ENCODE peak calls at places on chromosomes 6 and 20, in seven cellular contexts. K, I, Q, C, X, W and S are unnamed samples.
A peak's percentile ranks its signal among the peaks of the same experiment; 100 is the strongest.

GRCh38 chr6:20182926-20183521 is 29.2 kb downstream of the MBOAT1 start:
- DNase-seq in Q (no peak), X (no peak), W (no peak), I (no peak), C (no peak), K (no peak), S (no peak)

GRCh38 chr6:88050140-88050818 is 2.6 kb downstream of the SPACA1 start:
- DNase-seq in I (no peak), W (no peak), X (no peak), K (no peak), Q (no peak), C (no peak), S (no peak)

GRCh38 chr20:37090357-37090871 is 5.4 kb downstream of the RBL1 start:
- DNase-seq in X (no peak), W (no peak), I (no peak), Q (no peak), C (no peak), K (no peak), S (no peak)

GRCh38 chr20:41387433-41387832 is 20.8 kb upstream of the EMILIN3 start:
- DNase-seq in C (no peak), Q (no peak), X (peak; percentile 58), I (no peak), W (no peak), K (peak; percentile 31), S (peak; percentile 33)

GRCh38 chr6:26501482-26501986 is 1.4 kb downstream of the BTN1A1 start:
- DNase-seq in Q (peak; percentile 72), I (no peak), C (no peak), K (no peak), X (peak; percentile 69), W (no peak), S (no peak)

GRCh38 chr20:32980131-32980941 is 23.9 kb downstream of the SUN5 start:
- DNase-seq in K (peak; percentile 48), C (no peak), W (no peak), Q (no peak), X (no peak), I (no peak), S (no peak)

GRCh38 chr20:50478162-50479036 is 31.8 kb upstream of the PTPN1 start:
- DNase-seq in W (no peak), X (peak; percentile 44), I (peak; percentile 47), Q (peak; percentile 79), C (peak; percentile 78), K (peak; percentile 83), S (peak; percentile 70)

GRCh38 chr20:51303731-51304670 is 238.5 kb downstream of the NFATC2 start:
- DNase-seq in C (no peak), K (no peak), I (no peak), W (no peak), Q (no peak), X (no peak), S (no peak)

GRCh38 chr6:114063956-114064355 is 93.0 kb upstream of the HDAC2 start:
- DNase-seq in I (no peak), C (no peak), K (no peak), W (no peak), Q (no peak), X (no peak), S (no peak)

GRCh38 chr20:33165416-33166055 is 2.4 kb upstream of the BPIFA2 start:
- DNase-seq in C (no peak), X (no peak), K (no peak), Q (peak; percentile 33), W (no peak), I (no peak), S (no peak)

GRCh38 chr6:26329763-26330511 is 35.1 kb upstream of the BTN3A2 start:
- DNase-seq in W (no peak), X (no peak), I (no peak), Q (peak; percentile 90), C (peak; percentile 59), K (peak; percentile 68), S (peak; percentile 33)

DNA sequence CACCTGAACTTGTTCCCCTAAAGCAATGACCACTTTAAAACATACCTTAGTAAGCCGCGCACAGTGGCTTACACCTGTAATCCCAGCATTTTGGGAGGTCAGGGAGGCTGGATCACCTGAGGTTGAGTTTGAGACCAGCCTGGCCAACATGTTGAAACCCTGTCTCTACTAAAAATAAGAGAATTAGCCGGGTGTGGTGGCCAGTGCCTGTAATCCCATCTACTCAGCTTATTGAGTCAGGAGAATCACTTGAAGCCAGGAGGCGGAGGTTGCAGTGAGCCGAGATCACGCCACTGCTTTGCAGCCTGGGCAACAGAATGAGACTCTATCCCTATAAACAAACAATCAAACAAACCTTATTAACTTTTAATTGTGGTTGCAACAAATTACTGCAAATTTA is 1.6 kb upstream of the RAET1E start:
- DNase-seq in W (no peak), Q (no peak), I (no peak), K (no peak), X (no peak), C (no peak), S (no peak)
- H3K4me1 ChIP-seq in W (no peaks in the 10 kb centered on the region), Q (no peaks in the 10 kb centered on the region), I (peaks cover 38% of the 10 kb centered on the region), K (peaks cover 39% of the 10 kb centered on the region), X (peaks cover 5% of the 10 kb centered on the region), C (no peaks in the 10 kb centered on the region), S (peaks cover 5% of the 10 kb centered on the region)

GRCh38 chr20:54137115-54137514 is 36.7 kb downstream of the CYP24A1 start:
- DNase-seq in Q (no peak), I (no peak), W (no peak), C (no peak), K (no peak), X (no peak), S (no peak)

GRCh38 chr20:54133434-54134427 is 40.1 kb downstream of the CYP24A1 start:
- DNase-seq in X (no peak), W (no peak), Q (no peak), C (no peak), I (peak; percentile 63), K (peak; percentile 100), S (no peak)

GRCh38 chr20:54131675-54132611 is 41.8 kb downstream of the CYP24A1 start:
- DNase-seq in C (no peak), K (no peak), X (no peak), Q (no peak), W (no peak), I (no peak), S (no peak)

GRCh38 chr20:54132612-54133433 is 41.0 kb downstream of the CYP24A1 start:
- DNase-seq in Q (no peak), K (peak; percentile 100), W (no peak), I (peak; percentile 92), X (no peak), C (no peak), S (peak; percentile 43)

GRCh38 chr20:54134445-54135220 is 39.2 kb downstream of the CYP24A1 start:
- DNase-seq in W (no peak), Q (no peak), X (no peak), K (peak; percentile 85), C (no peak), I (peak; percentile 76), S (no peak)
- TF ChIP-seq YY1 in W (no peak), Q (no peak), X (no peak), K (no peak), C (no peak), I (no peak), S (no peak)

DNA sequence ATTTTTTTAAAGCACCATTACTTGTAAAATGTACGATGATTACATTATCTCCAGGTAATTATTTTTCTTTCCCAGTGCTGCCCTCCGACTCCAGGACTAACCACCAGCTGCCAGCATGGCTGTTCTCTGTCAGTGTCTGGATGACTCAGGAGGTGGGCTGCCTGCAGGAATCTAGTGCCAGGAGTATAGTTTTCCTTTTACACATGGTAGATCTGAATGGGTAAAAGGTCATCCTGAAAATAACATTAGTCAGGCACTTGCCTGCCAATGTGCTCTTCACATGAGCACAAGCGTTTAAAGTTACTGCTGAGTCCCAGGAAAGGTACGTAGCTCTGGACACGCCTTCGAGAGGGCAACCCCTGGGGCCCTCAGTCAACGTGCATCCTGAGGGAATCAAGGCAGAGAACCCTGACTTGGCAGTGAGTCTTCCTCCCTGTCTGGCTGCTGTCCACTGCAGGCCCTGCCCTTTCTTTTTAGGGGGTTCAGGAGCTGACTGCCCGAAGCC is 2.4 kb downstream of the DYNLT1 start:
- DNase-seq in I (no peak), X (no peak), W (no peak), C (no peak), Q (no peak), K (no peak), S (no peak)
- H3K9ac ChIP-seq in I (peak overlapping the region; percentile 97), X (peak overlapping the region; percentile 99), W (no peak overlapping the region), C (peak overlapping the region; percentile 49), Q (no peak overlapping the region), K (no peak overlapping the region), S (no peak overlapping the region)

GRCh38 chr6:7214400-7214940 is 98.5 kb downstream of the SSR1 start:
- DNase-seq in K (no peak), C (no peak), Q (no peak), X (peak; percentile 52), W (no peak), I (no peak), S (no peak)
- H3K4me1 ChIP-seq in K (peaks cover 32% of the 10 kb centered on the region), C (peaks cover 11% of the 10 kb centered on the region), Q (peaks cover 3% of the 10 kb centered on the region), X (peaks cover 18% of the 10 kb centered on the region), W (no peaks in the 10 kb centered on the region), I (peaks cover 2% of the 10 kb centered on the region), S (no peaks in the 10 kb centered on the region)